ENCODE peak calls at places on chromosomes 3 and 15, in eight cellular contexts. X is mammary epithelial cell, R is mucosa of descending colon, L is GM23338, S is tibial artery, P is testis, I is aorta, V is adrenal gland. M is an unnamed sample.

GRCh38 chr3:86595696-86596095 is 395.3 kb downstream of the VGLL3 start:
- DNase-seq in X (no peak), R (no peak), L (no peak), S (no peak), P (no peak), I (no peak), V (no peak), M (no peak)

GRCh38 chr3:126349071-126349470 is 8.1 kb downstream of the KLF15 start:
- DNase-seq in X (no peak), R (peak; percentile 25), L (no peak), S (peak; percentile 64), P (peak; percentile 6), I (peak; percentile 63), V (peak; percentile 31), M (no peak)

GRCh38 chr3:115217678-115218451 is 70.8 kb upstream of the ZBTB20 start:
- DNase-seq in X (peak; percentile 56), R (no peak), L (peak; percentile 76), S (no peak), P (peak; percentile 41), I (no peak), V (no peak), M (no peak)

GRCh38 chr15:67097893-67098740 is 32.7 kb downstream of the SMAD3 start:
- DNase-seq in X (peak; percentile 67), R (no peak), L (no peak), S (no peak), P (peak; percentile 59), I (peak; percentile 77), V (no peak), M (peak; percentile 74)

GRCh38 chr3:56800373-56801150 is 1.2 kb downstream of the ARHGEF3 start:
- DNase-seq in X (peak; percentile 80), R (peak; percentile 64), L (no peak), S (no peak), P (no peak), I (no peak), V (peak; percentile 66), M (no peak)

GRCh38 chr3:184631339-184631965 is 69.9 kb downstream of the EPHB3 start:
- DNase-seq in X (no peak), R (no peak), L (no peak), S (no peak), P (no peak), I (no peak), V (no peak), M (no peak)

GRCh38 chr15:41011055-41011815 is 58.0 kb downstream of the CHAC1 start:
- DNase-seq in X (no peak), R (no peak), L (no peak), S (no peak), P (no peak), I (no peak), V (no peak), M (no peak)

GRCh38 chr3:186032321-186032720 is 76.6 kb downstream of the ETV5 start:
- DNase-seq in X (no peak), R (no peak), L (no peak), S (no peak), P (no peak), I (no peak), V (no peak), M (no peak)

GRCh38 chr15:85624241-85624855 is 170.4 kb downstream of the KLHL25 start:
- DNase-seq in X (no peak), R (no peak), L (no peak), S (no peak), P (peak; percentile 47), I (no peak), V (no peak), M (no peak)

GRCh38 chr3:184259878-184260570 is 1.3 kb downstream of the CAMK2N2 start:
- DNase-seq in X (peak; percentile 14), R (no peak), L (peak; percentile 69), S (no peak), P (peak; percentile 46), I (peak; percentile 82), V (no peak), M (peak; percentile 76)

GRCh38 chr15:39582977-39583585 is 2.2 kb downstream of the THBS1 start:
- DNase-seq in X (peak; percentile 54), R (no peak), L (no peak), S (no peak), P (no peak), I (no peak), V (no peak), M (no peak)

GRCh38 chr15:77502379-77503095 is 81.8 kb downstream of the HMG20A start:
- DNase-seq in X (no peak), R (no peak), L (no peak), S (no peak), P (no peak), I (no peak), V (no peak), M (no peak)

DNA sequence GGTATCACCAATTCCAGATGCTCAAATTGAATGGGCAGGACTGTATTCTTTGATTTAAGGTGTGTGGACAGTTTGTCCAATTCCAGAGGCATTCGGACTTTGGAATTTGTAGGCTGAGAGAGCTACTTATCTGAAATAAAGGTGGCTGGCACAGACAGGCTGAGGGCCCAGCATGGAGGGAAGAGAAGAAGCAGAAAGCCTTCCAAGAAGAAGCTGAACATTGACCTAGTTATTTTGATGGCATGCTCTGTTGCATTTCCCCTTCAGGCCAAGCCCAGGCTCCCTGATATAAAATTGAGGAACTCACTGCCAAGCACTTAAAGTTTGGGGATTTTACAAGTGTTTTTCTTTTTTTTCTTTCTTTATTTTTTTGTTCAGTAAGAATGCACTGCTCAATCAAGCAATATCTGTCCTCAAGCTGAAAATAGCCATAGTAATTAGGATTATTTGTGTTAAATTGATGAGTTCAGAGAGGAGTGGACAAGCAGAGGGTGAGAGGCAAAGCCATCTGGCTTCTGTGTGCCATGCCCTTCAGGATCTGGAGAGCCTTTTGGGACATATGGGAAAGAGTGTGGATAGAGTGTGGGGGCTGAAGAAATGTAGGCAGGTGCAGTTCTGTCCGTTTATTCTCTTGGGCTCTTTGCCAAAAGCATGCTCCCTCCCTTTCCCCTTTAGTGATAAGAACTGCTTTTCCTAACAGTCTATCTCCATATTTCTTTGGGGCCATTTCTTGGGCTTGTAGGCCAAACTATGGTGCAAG is 148.9 kb downstream of the OXSM start:
- DNase-seq in X (no peak), R (no peak), L (no peak), S (no peak), P (no peak), I (no peak), V (no peak), M (no peak)
- H3K4me1 ChIP-seq in X (no peaks in the 10 kb centered on the region), R (no peaks in the 10 kb centered on the region), L (no peaks in the 10 kb centered on the region), S (no peaks in the 10 kb centered on the region), P (no peaks in the 10 kb centered on the region), I (no peaks in the 10 kb centered on the region), V (no peaks in the 10 kb centered on the region), M (no peaks in the 10 kb centered on the region)

DNA sequence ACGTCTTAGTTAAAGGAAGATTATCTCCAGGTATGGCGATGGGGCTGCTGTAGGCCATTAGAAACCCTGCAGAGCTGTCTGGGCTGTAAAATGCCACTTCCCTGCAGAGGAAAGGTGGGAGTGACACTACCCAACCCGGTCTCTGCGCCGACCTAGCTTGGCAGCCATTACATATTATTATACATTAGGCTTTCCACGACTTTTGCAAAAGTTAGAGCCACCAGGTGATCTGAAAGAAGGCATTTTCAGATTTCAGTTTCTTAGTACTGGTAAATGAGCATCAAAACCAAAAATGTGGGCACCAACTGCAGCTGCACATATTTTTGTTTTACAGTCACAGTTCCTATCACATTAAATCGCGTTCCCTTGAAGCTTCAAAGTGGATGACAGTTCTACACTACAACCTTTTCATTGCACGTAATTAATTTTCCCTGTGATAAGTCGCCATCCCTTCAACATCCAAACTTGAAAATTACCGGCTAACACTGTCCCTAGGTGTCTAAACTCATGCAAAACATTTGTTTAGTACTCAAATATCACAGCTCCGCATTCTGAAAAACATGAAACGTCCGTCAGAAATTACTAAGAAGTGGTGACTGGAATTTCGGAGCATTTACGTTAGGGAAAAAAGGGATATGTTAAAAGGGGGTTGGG is 81.3 kb upstream of the CHD2 start:
- DNase-seq in X (peak; percentile 37), R (peak; percentile 39), L (no peak), S (no peak), P (no peak), I (no peak), V (no peak), M (no peak)
- H3K4me3 ChIP-seq in X (peak overlapping the region; percentile 46), R (no peak overlapping the region), L (peak overlapping the region; percentile 46), S (peak overlapping the region; percentile 46), P (no peak overlapping the region), I (no peak overlapping the region), V (no peak overlapping the region), M (peak overlapping the region; percentile 65)

GRCh38 chr3:192917508-192918274 is at the start of gene MB21D2:
- DNase-seq in X (peak; percentile 80), R (peak; percentile 79), L (peak; percentile 74), S (peak; percentile 88), P (peak; percentile 91), I (peak; percentile 92), V (peak; percentile 83), M (peak; percentile 95)

GRCh38 chr3:192915724-192916123 is 1.9 kb downstream of the MB21D2 start:
- DNase-seq in X (no peak), R (no peak), L (no peak), S (no peak), P (no peak), I (no peak), V (no peak), M (no peak)

GRCh38 chr3:192916455-192917257 is 1.0 kb downstream of the MB21D2 start:
- DNase-seq in X (peak; percentile 63), R (peak; percentile 70), L (peak; percentile 93), S (peak; percentile 85), P (peak; percentile 77), I (peak; percentile 91), V (peak; percentile 83), M (peak; percentile 92)

GRCh38 chr3:192918275-192918588 is 576 bp upstream of the MB21D2 start:
- DNase-seq in X (no peak), R (no peak), L (no peak), S (no peak), P (no peak), I (no peak), V (no peak), M (no peak)

DNA sequence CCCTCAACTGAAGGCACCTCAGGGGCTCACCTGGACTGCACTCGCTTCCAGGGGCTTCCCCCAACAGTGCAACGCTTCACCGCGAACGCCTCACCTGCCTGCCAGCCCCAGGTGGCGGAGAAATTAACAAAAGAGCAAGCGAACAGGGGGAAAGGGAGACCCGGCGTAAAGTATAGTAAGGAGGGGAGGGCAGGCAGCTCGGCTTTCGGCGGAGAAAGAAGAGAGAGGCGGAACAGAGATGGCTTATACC is 473 bp downstream of the MB21D2 start:
- DNase-seq in X (no peak), R (no peak), L (peak; percentile 53), S (no peak), P (no peak), I (no peak), V (no peak), M (no peak)
- H3K4me1 ChIP-seq in X (peaks cover 14% of the 10 kb centered on the region), R (peaks cover 6% of the 10 kb centered on the region), L (peaks cover 56% of the 10 kb centered on the region), S (peaks cover 4% of the 10 kb centered on the region), P (peaks cover 19% of the 10 kb centered on the region), I (peaks cover 4% of the 10 kb centered on the region), V (peaks cover 20% of the 10 kb centered on the region), M (no peaks in the 10 kb centered on the region)

DNA sequence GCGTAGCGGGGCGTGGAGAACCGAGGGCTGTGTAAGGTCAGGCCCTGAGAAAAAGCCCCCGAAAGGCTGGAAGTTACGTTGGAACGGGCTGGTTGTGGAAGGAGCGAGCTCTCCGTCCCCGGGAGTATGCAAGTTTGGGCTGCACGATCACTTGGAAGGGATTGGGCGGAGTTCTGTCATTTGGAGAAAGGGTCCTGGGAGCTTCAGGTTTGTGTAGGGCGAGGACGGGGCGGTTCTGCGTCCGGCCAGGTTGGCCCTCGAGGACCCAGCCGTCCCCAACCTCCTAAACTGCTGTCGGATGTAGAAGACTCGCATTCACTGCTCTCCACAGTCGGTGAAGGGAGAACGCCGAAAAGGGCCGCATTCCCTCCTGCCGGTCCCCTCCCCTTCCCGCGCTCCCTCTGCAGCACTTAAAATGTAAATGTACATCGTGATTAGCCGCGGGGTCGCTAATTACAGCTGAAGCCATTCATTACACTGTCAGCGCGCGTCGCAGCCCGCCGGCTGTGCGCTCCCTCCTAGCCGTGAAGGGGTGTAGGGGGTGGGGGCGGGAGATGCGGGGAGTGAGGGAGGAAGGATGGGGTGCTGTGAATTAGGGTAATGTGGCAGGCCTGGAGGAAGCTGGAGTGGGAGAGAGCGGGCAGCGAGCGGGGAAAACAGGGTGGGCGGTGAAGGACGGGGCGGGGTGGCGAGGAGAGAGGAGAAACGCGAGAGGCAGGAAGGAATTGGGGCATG is 2.5 kb upstream of the RPP25 start:
- DNase-seq in X (no peak), R (no peak), L (peak; percentile 65), S (no peak), P (peak; percentile 19), I (no peak), V (no peak), M (no peak)
- H3K4me3 ChIP-seq in X (no peak overlapping the region), R (no peak overlapping the region), L (peak overlapping the region; percentile 80), S (peak overlapping the region; percentile 83), P (peak overlapping the region; percentile 68), I (peak overlapping the region; percentile 57), V (peak overlapping the region; percentile 74), M (peak overlapping the region; percentile 57)

M was measured in right cardiac atrium.